ENCODE peak calls at places on chromosome 5, in six cellular contexts. I is NCI-H2081, L is sigmoid colon, T is ELF-1, P is ACHN, E is type B pancreatic cell. N is an unnamed sample.

GRCh38 chr5:36887532-36887931 is 11.0 kb downstream of the NIPBL start:
- DNase-seq in L (no peak), T (no peak), I (no peak), E (no peak), P (no peak), N (no peak)

GRCh38 chr5:83095973-83096539 is 18.7 kb downstream of the XRCC4 start:
- DNase-seq in T (no peak), I (no peak), E (no peak), P (peak), L (no peak), N (no peak)

GRCh38 chr5:5995819-5996218 is 382.5 kb downstream of the MED10 start:
- DNase-seq in L (no peak), T (no peak), I (no peak), P (no peak), E (no peak), N (no peak)

GRCh38 chr5:179819296-179820126 is 1.2 kb upstream of the SQSTM1 start:
- DNase-seq in I (peak), P (peak), E (no peak), L (peak), T (peak), N (peak)

GRCh38 chr5:1985781-1986180 is 103.1 kb upstream of the IRX4 start:
- DNase-seq in I (no peak), P (no peak), E (no peak), T (no peak), L (no peak), N (no peak)

GRCh38 chr5:34929720-34930526 is 564 bp downstream of the DNAJC21 start:
- DNase-seq in I (peak), E (peak), T (peak), L (peak), P (peak), N (peak)

GRCh38 chr5:139749242-139749641 is 46.4 kb upstream of the PSD2 start:
- DNase-seq in T (no peak), L (no peak), I (no peak), E (no peak), P (no peak), N (no peak)

GRCh38 chr5:178331491-178331981 is 98.9 kb upstream of the PHYKPL start:
- DNase-seq in I (no peak), P (no peak), E (no peak), T (peak), L (peak), N (peak)

GRCh38 chr5:141476132-141476909 is 555 bp downstream of the PCDHGC3 start:
- DNase-seq in T (peak), P (peak), L (peak), E (no peak), I (peak), N (peak)